ENCODE peak calls at places on chromosomes 6 and 20, in six cellular contexts. Q, F, A, S, V and T are unnamed samples.

GRCh38 chr20:20192366-20192765 is 140.0 kb downstream of the CFAP61 start:
- DNase-seq in Q (no peak), F (no peak), A (no peak), S (no peak), V (no peak), T (no peak)

GRCh38 chr20:16096756-16097326 is 476.4 kb downstream of the KIF16B start:
- DNase-seq in Q (no peak), F (no peak), A (no peak), S (no peak), V (no peak), T (no peak)

GRCh38 chr6:139308936-139309603 is 17.3 kb upstream of the TXLNB start:
- DNase-seq in Q (no peak), F (no peak), A (peak; percentile 85), S (no peak), V (no peak), T (no peak)

GRCh38 chr20:46690219-46691111 is 1.2 kb upstream of the TP53RK start:
- DNase-seq in Q (no peak), F (no peak), A (peak; percentile 39), S (no peak), V (no peak), T (no peak)

GRCh38 chr6:6790891-6791290 is 202.4 kb downstream of the LY86 start:
- DNase-seq in Q (no peak), F (no peak), A (peak; percentile 35), S (no peak), V (no peak), T (no peak)

GRCh38 chr6:130306377-130306776 is 59.4 kb upstream of the TMEM200A start:
- DNase-seq in Q (no peak), F (no peak), A (no peak), S (no peak), V (no peak), T (no peak)

GRCh38 chr6:151536280-151536534 is 42.4 kb downstream of the CCDC170 start:
- DNase-seq in Q (no peak), F (no peak), A (no peak), S (no peak), V (no peak), T (no peak)

GRCh38 chr6:166439366-166440091 is 56.8 kb upstream of the MPC1 start:
- DNase-seq in Q (no peak), F (no peak), A (no peak), S (no peak), V (no peak), T (no peak)

DNA sequence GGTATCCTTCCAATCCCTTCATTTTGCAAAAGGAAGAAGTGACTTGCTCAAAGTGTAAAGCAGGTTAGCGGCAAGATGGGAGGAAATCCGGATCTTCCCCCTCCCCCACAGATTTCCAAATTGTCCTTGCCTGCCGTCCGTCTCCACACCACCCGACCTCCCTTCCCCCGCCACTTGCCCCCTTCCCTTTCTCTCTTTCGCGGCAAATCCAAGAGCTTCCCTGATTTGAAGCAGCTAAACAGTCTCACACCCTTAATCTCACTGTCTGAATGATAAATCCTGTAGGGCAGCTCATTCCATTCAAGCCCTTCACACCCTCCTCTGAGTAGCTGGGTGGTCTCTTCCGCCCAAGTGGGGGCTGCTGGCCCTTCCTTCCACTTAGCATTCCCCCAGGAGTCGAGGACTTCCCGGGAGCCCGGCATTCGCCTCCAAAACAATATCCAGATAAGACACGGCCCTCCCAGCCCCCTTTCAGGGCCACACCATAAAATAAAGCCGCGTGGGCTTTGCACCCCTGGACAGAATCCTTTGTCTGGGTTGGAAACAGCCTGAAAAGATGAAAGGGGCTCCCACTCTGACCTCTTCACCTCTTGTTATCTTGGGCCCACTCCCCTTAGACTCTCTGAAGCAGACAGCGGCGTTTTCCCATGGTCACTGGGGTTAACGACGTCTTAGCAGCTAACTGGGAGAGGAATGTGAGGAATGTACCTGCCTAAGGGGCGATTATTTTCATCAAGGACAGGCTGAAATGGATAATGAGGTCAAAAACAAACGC is 44.0 kb upstream of the PIM1 start:
- DNase-seq in Q (no peak), F (no peak), A (no peak), S (no peak), V (peak; percentile 81), T (no peak)
- H3K4me3 ChIP-seq in Q (no peak overlapping the region), F (no peak overlapping the region), A (no peak overlapping the region), S (no peak overlapping the region), V (peak overlapping the region; percentile 36), T (no peak overlapping the region)

GRCh38 chr6:119856136-119856535 is 506.6 kb upstream of the MAN1A1 start:
- DNase-seq in Q (no peak), F (no peak), A (no peak), S (no peak), V (no peak), T (no peak)
- H3K4me3 ChIP-seq in Q (no peak overlapping the region), F (peak overlapping the region; percentile 40), A (no peak overlapping the region), S (peak overlapping the region; percentile 11), V (no peak overlapping the region), T (no peak overlapping the region)

DNA sequence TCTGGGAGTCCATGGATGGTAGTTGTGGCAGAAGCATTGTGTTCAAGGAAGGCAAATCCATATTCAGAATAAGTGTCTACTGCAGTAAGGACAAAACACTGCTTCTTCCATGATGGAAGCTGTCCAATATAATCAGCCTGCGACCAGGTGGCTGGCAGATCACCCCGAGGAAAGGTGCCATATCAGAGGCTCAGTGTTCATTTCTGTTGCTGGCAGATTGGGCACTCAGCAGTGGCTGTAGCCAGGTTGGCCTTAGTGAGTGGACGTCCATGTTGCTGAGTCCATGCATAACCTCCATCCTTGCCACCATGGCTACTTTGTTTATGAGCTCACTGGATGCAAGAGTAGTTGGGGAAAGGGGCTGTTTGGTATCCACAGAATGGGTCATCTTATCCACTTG is 130.2 kb downstream of the SGK1 start:
- DNase-seq in Q (no peak), F (no peak), A (no peak), S (no peak), V (no peak), T (no peak)
- H3K4me3 ChIP-seq in Q (no peak overlapping the region), F (no peak overlapping the region), A (no peak overlapping the region), S (no peak overlapping the region), V (no peak overlapping the region), T (no peak overlapping the region)

GRCh38 chr6:10401632-10402223 is 13.1 kb downstream of the TFAP2A start:
- DNase-seq in Q (no peak), F (no peak), A (no peak), S (no peak), V (no peak), T (no peak)

GRCh38 chr6:10402648-10403311 is 12.1 kb downstream of the TFAP2A start:
- DNase-seq in Q (no peak), F (no peak), A (no peak), S (no peak), V (no peak), T (no peak)

GRCh38 chr6:10399451-10399850 is 15.4 kb downstream of the TFAP2A start:
- DNase-seq in Q (no peak), F (no peak), A (no peak), S (no peak), V (no peak), T (no peak)

GRCh38 chr6:10400330-10400729 is 14.5 kb downstream of the TFAP2A start:
- DNase-seq in Q (no peak), F (no peak), A (no peak), S (no peak), V (no peak), T (no peak)

DNA sequence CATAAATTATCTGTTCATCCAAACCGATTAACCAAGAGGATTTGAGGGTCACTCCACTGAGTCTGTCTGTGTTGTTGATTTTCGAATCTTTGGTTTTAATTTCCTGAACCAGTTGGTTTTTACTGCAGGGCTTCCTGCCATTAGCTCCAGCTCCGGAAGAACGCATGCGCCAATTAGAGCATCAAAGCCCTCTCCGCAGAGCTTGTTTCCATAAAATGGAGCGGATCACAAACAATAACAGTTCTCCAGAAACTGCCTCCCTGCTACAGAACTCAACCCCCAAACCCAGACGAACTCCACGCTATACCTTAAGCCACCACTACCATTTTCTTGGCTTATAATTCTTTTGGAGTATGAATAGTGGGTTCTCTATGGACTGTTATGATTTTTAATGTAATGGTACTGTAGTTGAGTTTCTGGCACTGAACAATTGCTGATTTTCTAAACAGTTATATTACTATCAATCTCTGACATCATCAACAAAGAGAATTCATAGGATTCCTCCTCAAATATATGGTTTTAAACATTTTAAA is 13.8 kb downstream of the TFAP2A start:
- DNase-seq in Q (no peak), F (no peak), A (no peak), S (no peak), V (no peak), T (no peak)
- H3K4me3 ChIP-seq in Q (no peak overlapping the region), F (no peak overlapping the region), A (no peak overlapping the region), S (no peak overlapping the region), V (no peak overlapping the region), T (no peak overlapping the region)

DNA sequence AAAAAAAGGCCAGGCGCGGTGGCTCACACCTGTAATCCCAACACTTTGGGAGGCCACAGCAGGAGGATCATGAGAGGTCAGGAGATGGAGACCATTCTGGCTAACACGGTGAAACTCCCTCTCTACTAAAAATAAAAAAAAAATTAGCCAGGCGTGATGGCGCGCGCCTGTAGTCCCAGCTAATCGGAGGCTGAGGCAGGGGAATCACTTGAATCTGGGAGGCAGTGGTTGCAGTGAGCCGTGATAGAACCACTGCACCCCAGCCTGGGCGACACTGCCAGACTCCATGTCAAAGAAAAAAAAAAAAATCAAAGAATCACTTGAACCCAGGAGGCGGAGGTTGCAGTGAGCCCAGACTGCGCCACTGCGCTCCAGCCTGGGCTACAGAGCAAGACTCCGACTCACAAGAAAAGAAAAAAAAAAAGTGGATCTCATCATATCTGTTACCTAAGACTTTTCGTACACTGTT is 4.2 kb downstream of the RBM39 start:
- DNase-seq in Q (no peak), F (no peak), A (no peak), S (no peak), V (no peak), T (no peak)
- H3K4me3 ChIP-seq in Q (no peak overlapping the region), F (no peak overlapping the region), A (no peak overlapping the region), S (no peak overlapping the region), V (no peak overlapping the region), T (no peak overlapping the region)